ENCODE peak calls at places on chromosomes 16 and 17, in eight cellular contexts. X, A, D, V, U, S, C and I are unnamed samples.

GRCh38 chr17:65604070-65604469 is 42.6 kb upstream of the AXIN2 start:
- DNase-seq in C (no peak), V (peak), S (no peak), D (no peak), A (no peak), U (no peak), X (no peak), I (no peak)

GRCh38 chr17:41553176-41553575 is 18.7 kb downstream of the KRT9 start:
- DNase-seq in C (no peak), A (no peak), U (peak), D (no peak), X (no peak), S (no peak), V (no peak), I (no peak)

GRCh38 chr17:42023524-42024349 is 3.8 kb downstream of the NKIRAS2 start:
- DNase-seq in D (no peak), U (peak), S (no peak), X (no peak), C (no peak), V (no peak), A (no peak), I (no peak)

GRCh38 chr17:40293363-40293762 is 5.7 kb downstream of the CDC6 start:
- DNase-seq in A (no peak), U (peak), X (no peak), V (no peak), S (no peak), D (no peak), C (no peak), I (no peak)

GRCh38 chr17:27339198-27339835 is 45.4 kb downstream of the WSB1 start:
- DNase-seq in U (no peak), A (no peak), X (no peak), D (no peak), V (no peak), C (no peak), S (no peak), I (no peak)

GRCh38 chr17:45248132-45248936 is 13.6 kb downstream of the SPATA32 start:
- DNase-seq in U (peak), A (no peak), S (peak), V (no peak), D (no peak), C (no peak), X (no peak), I (no peak)

GRCh38 chr16:85370881-85371651 is 242.1 kb upstream of the GSE1 start:
- DNase-seq in A (no peak), D (peak), S (no peak), X (peak), C (no peak), V (no peak), U (peak), I (peak)

GRCh38 chr16:57797216-57797525 is 5.1 kb downstream of the KIFC3 start:
- DNase-seq in A (no peak), D (no peak), C (no peak), S (no peak), U (no peak), X (no peak), V (no peak), I (no peak)

GRCh38 chr17:75877752-75878173 is 618 bp downstream of the TRIM47 start:
- DNase-seq in D (peak), A (peak), V (no peak), C (peak), S (peak), U (peak), X (peak), I (no peak)

GRCh38 chr16:1923299-1924034 is 5.3 kb upstream of the HS3ST6 start:
- DNase-seq in D (no peak), V (no peak), U (peak), X (peak), A (no peak), C (no peak), S (no peak), I (no peak)

GRCh38 chr16:80932725-80933124 is 74.0 kb downstream of the CMC2 start:
- DNase-seq in D (no peak), U (peak), V (peak), X (no peak), S (peak), C (no peak), A (no peak), I (peak)

GRCh38 chr17:19334331-19334730 is 28.2 kb downstream of the B9D1 start:
- DNase-seq in S (no peak), U (no peak), V (no peak), D (no peak), X (no peak), C (no peak), A (no peak), I (no peak)

GRCh38 chr16:65176603-65177002 is 54.7 kb upstream of the CDH11 start:
- DNase-seq in V (no peak), C (no peak), X (peak), S (no peak), D (no peak), U (peak), A (no peak), I (no peak)

GRCh38 chr16:13970708-13971422 is 50.9 kb downstream of the ERCC4 start:
- DNase-seq in S (no peak), X (no peak), U (no peak), C (no peak), D (no peak), A (no peak), V (no peak), I (no peak)

GRCh38 chr17:74592087-74592990 is at the start of gene CD300LD:
- DNase-seq in S (no peak), X (no peak), C (no peak), U (no peak), A (no peak), D (no peak), V (no peak), I (no peak)

GRCh38 chr17:76585048-76585648 is 512 bp downstream of the ST6GALNAC2 start:
- DNase-seq in C (no peak), X (no peak), U (no peak), V (no peak), A (no peak), D (no peak), S (no peak), I (no peak)

GRCh38 chr17:78779848-78780247 is 2.2 kb downstream of the CYTH1 start:
- DNase-seq in A (no peak), X (peak), C (no peak), U (no peak), S (no peak), V (no peak), D (no peak), I (no peak)

GRCh38 chr17:48642059-48642842 is 16.1 kb upstream of the HOXB9 start:
- DNase-seq in V (no peak), U (no peak), S (no peak), D (no peak), A (no peak), X (no peak), C (no peak), I (no peak)

GRCh38 chr17:16922386-16923096 is 49.4 kb downstream of the TNFRSF13B start:
- DNase-seq in S (peak), D (peak), X (no peak), U (peak), A (no peak), V (no peak), C (no peak), I (no peak)

GRCh38 chr16:8849411-8850011 is 19.3 kb downstream of the CARHSP1 start:
- DNase-seq in C (no peak), D (no peak), X (no peak), V (no peak), A (no peak), U (peak), S (no peak), I (no peak)

GRCh38 chr16:3602320-3602653 is 9.1 kb downstream of the SLX4 start:
- DNase-seq in S (no peak), A (no peak), D (no peak), V (no peak), C (no peak), X (no peak), U (no peak), I (no peak)

GRCh38 chr17:32529604-32530003 is 42.8 kb downstream of the CDK5R1 start:
- DNase-seq in A (no peak), U (peak), X (no peak), C (no peak), V (no peak), D (no peak), S (no peak), I (no peak)

GRCh38 chr17:70053241-70054234 is 21.5 kb upstream of the KCNJ16 start:
- DNase-seq in V (no peak), A (no peak), U (peak), C (no peak), X (no peak), S (no peak), D (no peak), I (no peak)

GRCh38 chr16:31276600-31276999 is 16.8 kb downstream of the ITGAM start:
- DNase-seq in S (no peak), C (no peak), V (no peak), U (no peak), X (no peak), D (no peak), A (peak), I (no peak)

GRCh38 chr16:56830669-56831068 is 34.3 kb upstream of the SLC12A3 start:
- DNase-seq in X (no peak), V (no peak), U (no peak), A (peak), D (no peak), C (no peak), S (no peak), I (no peak)